ENCODE peak calls at places on chromosomes 12 and 14, in eight cellular contexts. V is Caco-2, H is GM12878, Z is ovary, C is bronchial epithelial cell, X is breast epithelium, R is cardiac fibroblast, I is suprapubic skin. D is an unnamed sample.

GRCh38 chr14:78143489-78144145 is 26.6 kb upstream of the NRXN3 start:
- DNase-seq in V (no peak), H (no peak), Z (no peak), C (peak; percentile 93), X (no peak), R (peak; percentile 21), I (no peak), D (no peak)

GRCh38 chr12:115572440-115572839 is 705.1 kb downstream of the MED13L start:
- DNase-seq in V (no peak), H (peak; percentile 86), Z (no peak), C (no peak), X (no peak), R (peak; percentile 13), I (no peak), D (peak; percentile 88)

GRCh38 chr12:109307051-109307450 is 2.0 kb downstream of the FOXN4 start:
- DNase-seq in V (no peak), H (no peak), Z (no peak), C (no peak), X (no peak), R (no peak), I (no peak), D (no peak)

GRCh38 chr14:31745741-31746140 is 184.5 kb downstream of the NUBPL start:
- DNase-seq in V (no peak), H (no peak), Z (no peak), C (no peak), X (no peak), R (no peak), I (no peak), D (no peak)

GRCh38 chr12:46981627-46982026 is 97.8 kb upstream of the PCED1B start:
- DNase-seq in V (no peak), H (no peak), Z (no peak), C (no peak), X (no peak), R (no peak), I (no peak), D (no peak)

GRCh38 chr14:50067723-50068495 is 48.5 kb downstream of the VCPKMT start:
- DNase-seq in V (no peak), H (no peak), Z (no peak), C (peak; percentile 95), X (no peak), R (peak; percentile 89), I (no peak), D (no peak)

GRCh38 chr12:65720739-65721138 is 103.5 kb upstream of the HMGA2 start:
- DNase-seq in V (no peak), H (no peak), Z (no peak), C (no peak), X (no peak), R (no peak), I (no peak), D (no peak)

GRCh38 chr12:46674126-46674525 is 151.7 kb downstream of the SLC38A4 start:
- DNase-seq in V (no peak), H (no peak), Z (no peak), C (peak; percentile 44), X (no peak), R (no peak), I (no peak), D (no peak)

GRCh38 chr14:47626151-47627035 is 49.0 kb downstream of the MDGA2 start:
- DNase-seq in V (no peak), H (no peak), Z (no peak), C (no peak), X (no peak), R (no peak), I (no peak), D (no peak)

GRCh38 chr12:89357297-89357730 is 5.0 kb upstream of the DUSP6 start:
- DNase-seq in V (peak; percentile 87), H (no peak), Z (no peak), C (no peak), X (no peak), R (no peak), I (no peak), D (no peak)

GRCh38 chr14:32352631-32353030 is 23.5 kb downstream of the AKAP6 start:
- DNase-seq in V (no peak), H (no peak), Z (no peak), C (peak; percentile 69), X (no peak), R (peak; percentile 68), I (no peak), D (no peak)

GRCh38 chr12:84822541-84822940 is 90.1 kb downstream of the SLC6A15 start:
- DNase-seq in V (no peak), H (no peak), Z (no peak), C (no peak), X (no peak), R (no peak), I (no peak), D (peak; percentile 8)

GRCh38 chr12:41034686-41035085 is 153.4 kb upstream of the PDZRN4 start:
- DNase-seq in V (no peak), H (no peak), Z (peak; percentile 25), C (peak; percentile 62), X (no peak), R (no peak), I (no peak), D (no peak)

DNA sequence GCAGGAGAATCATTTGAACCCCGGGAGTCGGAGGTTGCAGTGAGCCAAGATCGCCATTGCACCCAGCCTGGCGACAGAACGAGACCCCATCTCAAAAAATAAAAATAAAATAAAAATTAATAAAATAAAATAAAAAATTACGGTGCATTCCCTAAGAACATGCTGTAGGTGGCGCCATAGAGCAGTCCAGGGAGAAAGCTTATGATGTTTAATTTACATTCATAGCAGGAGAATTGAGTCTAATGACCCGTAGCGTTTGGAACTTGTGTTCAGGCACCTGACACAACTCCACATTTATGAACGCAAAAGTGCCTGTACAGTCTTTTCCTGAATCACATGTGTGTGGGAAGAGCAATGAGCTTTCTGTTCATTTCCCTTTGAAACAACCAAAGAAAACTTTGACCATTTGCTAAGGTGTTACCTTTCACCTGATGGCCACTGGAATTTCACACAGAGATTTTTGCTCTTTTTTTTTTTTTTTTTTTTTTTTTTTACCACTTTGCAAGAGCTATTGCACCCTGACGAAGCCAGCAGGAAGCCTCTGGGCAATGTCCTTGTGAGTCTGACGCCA is 60.6 kb upstream of the KCNA1 start:
- DNase-seq in V (no peak), H (no peak), Z (no peak), C (peak; percentile 25), X (no peak), R (peak; percentile 51), I (no peak), D (peak; percentile 49)
- TF ChIP-seq CTCF in V (peak; percentile 79), H (peak; percentile 67), Z (peak; percentile 34), C (peak; percentile 58), X (no peak), R (peak; percentile 83), I (peak; percentile 89), D (peak; percentile 67)

GRCh38 chr12:26953447-26953846 is 15.2 kb downstream of the FGFR1OP2 start:
- DNase-seq in V (no peak), H (no peak), Z (no peak), C (no peak), X (no peak), R (peak; percentile 28), I (no peak), D (no peak)

GRCh38 chr12:26954027-26954426 is 15.8 kb downstream of the FGFR1OP2 start:
- DNase-seq in V (no peak), H (no peak), Z (no peak), C (no peak), X (no peak), R (no peak), I (no peak), D (no peak)

DNA sequence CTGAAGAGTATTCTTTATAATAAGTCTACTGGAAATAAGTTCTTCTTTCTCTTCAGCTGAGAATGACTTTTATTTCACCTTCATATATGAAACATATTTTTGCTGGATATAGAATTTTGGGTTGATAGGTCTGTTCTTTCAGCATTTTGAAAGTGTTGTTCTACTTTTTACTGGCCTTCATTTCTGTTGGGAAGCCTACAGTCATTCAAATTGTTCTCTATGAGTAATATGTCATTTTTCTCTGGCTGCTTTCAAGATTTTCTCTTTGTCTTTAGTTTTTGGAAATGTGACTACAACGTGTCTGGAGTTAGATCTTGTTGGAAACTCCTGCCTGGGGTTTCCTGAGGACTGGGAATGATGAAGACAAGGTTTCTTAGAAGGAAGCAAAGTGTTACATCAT is 10.0 kb downstream of the FGFR1OP2 start:
- DNase-seq in V (no peak), H (no peak), Z (no peak), C (no peak), X (no peak), R (no peak), I (no peak), D (no peak)
- H3K4me3 ChIP-seq in V (no peak overlapping the region), H (no peak overlapping the region), Z (no peak overlapping the region), C (no peak overlapping the region), X (no peak overlapping the region), R (no peak overlapping the region), I (no peak overlapping the region), D (no peak overlapping the region)

GRCh38 chr12:132479291-132479690 is 10.7 kb upstream of the FBRSL1 start:
- DNase-seq in V (no peak), H (no peak), Z (no peak), C (no peak), X (no peak), R (no peak), I (no peak), D (no peak)

GRCh38 chr12:132477703-132478432 is 12.1 kb upstream of the FBRSL1 start:
- DNase-seq in V (no peak), H (no peak), Z (no peak), C (peak; percentile 4), X (no peak), R (no peak), I (no peak), D (no peak)

GRCh38 chr12:132478433-132478803 is 11.5 kb upstream of the FBRSL1 start:
- DNase-seq in V (no peak), H (no peak), Z (no peak), C (no peak), X (no peak), R (no peak), I (no peak), D (no peak)

GRCh38 chr12:132479938-132480619 is 9.9 kb upstream of the FBRSL1 start:
- DNase-seq in V (no peak), H (no peak), Z (no peak), C (no peak), X (no peak), R (no peak), I (no peak), D (no peak)

DNA sequence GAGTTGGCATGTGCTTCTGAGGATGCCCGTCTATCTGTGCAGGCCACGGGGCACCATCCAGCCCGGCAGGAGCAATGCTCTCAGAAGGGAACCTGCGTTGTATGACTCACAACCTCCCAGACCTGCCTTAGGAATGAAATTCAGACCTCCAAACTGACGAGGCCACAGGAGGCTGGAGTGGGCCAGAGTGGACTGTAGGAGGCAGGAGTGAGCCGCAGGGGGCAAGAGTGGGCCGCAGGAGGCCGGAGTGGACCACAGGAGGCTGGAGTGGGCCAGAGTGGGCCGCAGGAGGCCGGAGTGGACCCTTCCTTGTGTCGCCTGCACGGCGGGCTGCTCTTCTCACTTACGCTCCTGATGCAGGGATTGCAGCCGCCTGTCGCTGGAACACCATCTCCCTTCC is 11.1 kb upstream of the FBRSL1 start:
- DNase-seq in V (no peak), H (no peak), Z (no peak), C (no peak), X (no peak), R (no peak), I (no peak), D (no peak)
- TF ChIP-seq CTCF in V (peak; percentile 3), H (peak; percentile 9), Z (no peak), C (no peak), X (no peak), R (peak; percentile 28), I (no peak), D (peak; percentile 16)

GRCh38 chr14:60736494-60736893 is 1.9 kb downstream of the MNAT1 start:
- DNase-seq in V (no peak), H (no peak), Z (no peak), C (peak; percentile 79), X (no peak), R (peak; percentile 86), I (no peak), D (no peak)
- H3K4me3 ChIP-seq in V (no peak overlapping the region), H (no peak overlapping the region), Z (no peak overlapping the region), C (no peak overlapping the region), X (peak overlapping the region; percentile 17), R (no peak overlapping the region), I (peak overlapping the region; percentile 74), D (no peak overlapping the region)

GRCh38 chr14:100904307-100905019 is 941 bp upstream of the RTL1 start:
- DNase-seq in V (no peak), H (no peak), Z (peak; percentile 53), C (no peak), X (no peak), R (no peak), I (peak; percentile 47), D (no peak)
- TF ChIP-seq CTCF in V (peak; percentile 67), H (no peak), Z (no peak), C (no peak), X (no peak), R (peak; percentile 2), I (no peak), D (no peak)

D was measured in GM12865.